ENCODE peak calls at places on chromosomes 13 and 19, in four cellular contexts. One of them, this sample, is unnamed.

GRCh38 chr13:34764246-34764645 is 177.8 kb upstream of the NBEA start:
- DNase-seq in anterior cingulate cortex: no peak
- DNase-seq in HCEC 1CT: no peak
- DNase-seq in HFFc6: no peak
- DNase-seq in this sample: no peak

GRCh38 chr19:11384778-11385129 is 640 bp upstream of the EPOR start:
- DNase-seq in anterior cingulate cortex: no peak
- DNase-seq in HCEC 1CT: no peak
- DNase-seq in HFFc6: no peak
- DNase-seq in this sample: no peak

GRCh38 chr19:1657632-1658445 is 5.4 kb upstream of the TCF3 start:
- DNase-seq in anterior cingulate cortex: no peak
- DNase-seq in HCEC 1CT: no peak
- DNase-seq in HFFc6: no peak
- DNase-seq in this sample: peak

GRCh38 chr13:112729408-112729807 is 39.6 kb downstream of the ATP11A start:
- DNase-seq in anterior cingulate cortex: no peak
- DNase-seq in HCEC 1CT: no peak
- DNase-seq in HFFc6: no peak
- DNase-seq in this sample: no peak

GRCh38 chr19:45297674-45298073 is 25.0 kb downstream of the CKM start:
- DNase-seq in anterior cingulate cortex: no peak
- DNase-seq in HCEC 1CT: no peak
- DNase-seq in HFFc6: no peak
- DNase-seq in this sample: no peak

GRCh38 chr19:5387472-5387871 is 46.9 kb upstream of the PTPRS start:
- DNase-seq in anterior cingulate cortex: no peak
- DNase-seq in HCEC 1CT: no peak
- DNase-seq in HFFc6: no peak
- DNase-seq in this sample: no peak

GRCh38 chr19:6738726-6739389 is 622 bp upstream of the TRIP10 start:
- DNase-seq in anterior cingulate cortex: no peak
- DNase-seq in HCEC 1CT: no peak
- DNase-seq in HFFc6: no peak
- DNase-seq in this sample: peak

GRCh38 chr19:46610851-46611770 is 10.0 kb downstream of the CALM3 start:
- DNase-seq in anterior cingulate cortex: no peak
- DNase-seq in HCEC 1CT: no peak
- DNase-seq in HFFc6: no peak
- DNase-seq in this sample: no peak

GRCh38 chr19:40347476-40348124 is 597 bp downstream of the C19orf47 start:
- DNase-seq in anterior cingulate cortex: no peak
- DNase-seq in HCEC 1CT: no peak
- DNase-seq in HFFc6: no peak
- DNase-seq in this sample: no peak

GRCh38 chr13:34776390-34776981 is 165.6 kb upstream of the NBEA start:
- DNase-seq in anterior cingulate cortex: no peak
- DNase-seq in HCEC 1CT: no peak
- DNase-seq in HFFc6: no peak
- DNase-seq in this sample: no peak

GRCh38 chr13:104683789-104684188 is 1617.6 kb upstream of the SLC10A2 start:
- DNase-seq in anterior cingulate cortex: no peak
- DNase-seq in HCEC 1CT: no peak
- DNase-seq in HFFc6: no peak
- DNase-seq in this sample: peak

GRCh38 chr19:6887326-6887725 is at the start of gene ADGRE1:
- DNase-seq in anterior cingulate cortex: no peak
- DNase-seq in HCEC 1CT: no peak
- DNase-seq in HFFc6: no peak
- DNase-seq in this sample: no peak

GRCh38 chr13:41268764-41269163 is 5.4 kb upstream of the MTRF1 start:
- DNase-seq in anterior cingulate cortex: no peak
- DNase-seq in HCEC 1CT: no peak
- DNase-seq in HFFc6: peak
- DNase-seq in this sample: peak

GRCh38 chr19:13215572-13216380 is 65.6 kb downstream of the IER2 start:
- DNase-seq in anterior cingulate cortex: no peak
- DNase-seq in HCEC 1CT: no peak
- DNase-seq in HFFc6: no peak
- DNase-seq in this sample: no peak

GRCh38 chr13:30746816-30747215 is 11.5 kb downstream of the ALOX5AP start:
- DNase-seq in anterior cingulate cortex: no peak
- DNase-seq in HCEC 1CT: no peak
- DNase-seq in HFFc6: no peak
- DNase-seq in this sample: no peak

GRCh38 chr13:35190241-35190640 is 248.2 kb downstream of the NBEA start:
- DNase-seq in anterior cingulate cortex: no peak
- DNase-seq in HCEC 1CT: no peak
- DNase-seq in HFFc6: no peak
- DNase-seq in this sample: no peak

GRCh38 chr13:50594276-50594970 is 249.1 kb downstream of the DLEU7 start:
- DNase-seq in anterior cingulate cortex: no peak
- DNase-seq in HCEC 1CT: no peak
- DNase-seq in HFFc6: no peak
- DNase-seq in this sample: no peak

GRCh38 chr19:41263042-41263849 is 926 bp upstream of the HNRNPUL1 start:
- DNase-seq in anterior cingulate cortex: peak
- DNase-seq in HCEC 1CT: peak
- DNase-seq in HFFc6: peak
- DNase-seq in this sample: peak

GRCh38 chr19:708154-709141 is at the start of gene PALM:
- DNase-seq in anterior cingulate cortex: peak
- DNase-seq in HCEC 1CT: no peak
- DNase-seq in HFFc6: no peak
- DNase-seq in this sample: no peak

GRCh38 chr19:39182174-39182505 is 14.6 kb upstream of the NCCRP1 start:
- DNase-seq in anterior cingulate cortex: no peak
- DNase-seq in HCEC 1CT: no peak
- DNase-seq in HFFc6: no peak
- DNase-seq in this sample: peak

GRCh38 chr13:93473441-93474270 is 247.0 kb downstream of the GPC6 start:
- DNase-seq in anterior cingulate cortex: no peak
- DNase-seq in HCEC 1CT: peak
- DNase-seq in HFFc6: no peak
- DNase-seq in this sample: no peak

GRCh38 chr19:49975051-49975450 is 14.1 kb upstream of the SIGLEC11 start:
- DNase-seq in anterior cingulate cortex: no peak
- DNase-seq in HCEC 1CT: no peak
- DNase-seq in HFFc6: no peak
- DNase-seq in this sample: no peak

GRCh38 chr19:46919324-46919723 is 58.5 kb downstream of the ARHGAP35 start:
- DNase-seq in anterior cingulate cortex: no peak
- DNase-seq in HCEC 1CT: no peak
- DNase-seq in HFFc6: peak
- DNase-seq in this sample: peak